ENCODE peak calls at places on chromosomes 11 and 22, in eight cellular contexts. D, J, G, E, F, Q, I and N are unnamed samples.

GRCh38 chr11:44130751-44131150 is 35.3 kb downstream of the EXT2 start:
- DNase-seq in D (no peak), J (no peak), G (no peak), E (no peak), F (peak; percentile 55), Q (no peak), I (no peak), N (no peak)

GRCh38 chr11:5229388-5229787 is 2.5 kb upstream of the HBB start:
- DNase-seq in D (no peak), J (no peak), G (no peak), E (no peak), F (no peak), Q (no peak), I (no peak), N (no peak)

GRCh38 chr22:26718905-26719304 is 61.5 kb downstream of the MIAT start:
- DNase-seq in D (no peak), J (no peak), G (no peak), E (no peak), F (no peak), Q (no peak), I (no peak), N (peak; percentile 73)

GRCh38 chr11:76327223-76327622 is 53.7 kb downstream of the THAP12 start:
- DNase-seq in D (no peak), J (no peak), G (no peak), E (no peak), F (no peak), Q (no peak), I (no peak), N (no peak)

GRCh38 chr11:119207300-119207570 is 1.1 kb downstream of the CBL start:
- DNase-seq in D (no peak), J (no peak), G (no peak), E (no peak), F (no peak), Q (no peak), I (no peak), N (no peak)

GRCh38 chr11:64007629-64008282 is 21.5 kb downstream of the OTUB1 start:
- DNase-seq in D (peak; percentile 87), J (no peak), G (peak; percentile 65), E (peak; percentile 33), F (peak; percentile 91), Q (peak; percentile 92), I (peak; percentile 94), N (peak; percentile 86)

GRCh38 chr11:10900686-10901415 is 43.0 kb upstream of the ZBED5 start:
- DNase-seq in D (no peak), J (no peak), G (no peak), E (no peak), F (no peak), Q (no peak), I (peak; percentile 16), N (no peak)

GRCh38 chr22:17562906-17563870 is at the start of gene SLC25A18:
- DNase-seq in D (peak; percentile 90), J (no peak), G (peak; percentile 21), E (no peak), F (no peak), Q (peak; percentile 56), I (peak; percentile 41), N (no peak)

GRCh38 chr11:130178441-130178971 is 18.9 kb downstream of the ST14 start:
- DNase-seq in D (no peak), J (no peak), G (peak; percentile 56), E (peak; percentile 44), F (no peak), Q (peak; percentile 55), I (no peak), N (no peak)

GRCh38 chr11:91158297-91158696 is 935.4 kb upstream of the CHORDC1 start:
- DNase-seq in D (no peak), J (no peak), G (no peak), E (no peak), F (no peak), Q (no peak), I (no peak), N (no peak)

GRCh38 chr11:125448136-125448535 is 47.9 kb downstream of the FEZ1 start:
- DNase-seq in D (peak; percentile 52), J (no peak), G (no peak), E (no peak), F (no peak), Q (no peak), I (no peak), N (no peak)

GRCh38 chr11:131195801-131196517 is 174.5 kb upstream of the NTM start:
- DNase-seq in D (peak; percentile 87), J (no peak), G (peak; percentile 61), E (no peak), F (peak; percentile 76), Q (peak; percentile 61), I (no peak), N (no peak)

GRCh38 chr11:129637983-129638776 is 177.5 kb upstream of the TMEM45B start:
- DNase-seq in D (no peak), J (no peak), G (no peak), E (no peak), F (no peak), Q (no peak), I (no peak), N (no peak)

GRCh38 chr11:77072851-77073327 is 6.1 kb downstream of the CAPN5 start:
- DNase-seq in D (no peak), J (no peak), G (no peak), E (no peak), F (no peak), Q (peak; percentile 37), I (no peak), N (no peak)

GRCh38 chr22:45192701-45193187 is 29.0 kb downstream of the NUP50 start:
- DNase-seq in D (no peak), J (no peak), G (no peak), E (no peak), F (no peak), Q (peak; percentile 66), I (peak; percentile 42), N (no peak)

DNA sequence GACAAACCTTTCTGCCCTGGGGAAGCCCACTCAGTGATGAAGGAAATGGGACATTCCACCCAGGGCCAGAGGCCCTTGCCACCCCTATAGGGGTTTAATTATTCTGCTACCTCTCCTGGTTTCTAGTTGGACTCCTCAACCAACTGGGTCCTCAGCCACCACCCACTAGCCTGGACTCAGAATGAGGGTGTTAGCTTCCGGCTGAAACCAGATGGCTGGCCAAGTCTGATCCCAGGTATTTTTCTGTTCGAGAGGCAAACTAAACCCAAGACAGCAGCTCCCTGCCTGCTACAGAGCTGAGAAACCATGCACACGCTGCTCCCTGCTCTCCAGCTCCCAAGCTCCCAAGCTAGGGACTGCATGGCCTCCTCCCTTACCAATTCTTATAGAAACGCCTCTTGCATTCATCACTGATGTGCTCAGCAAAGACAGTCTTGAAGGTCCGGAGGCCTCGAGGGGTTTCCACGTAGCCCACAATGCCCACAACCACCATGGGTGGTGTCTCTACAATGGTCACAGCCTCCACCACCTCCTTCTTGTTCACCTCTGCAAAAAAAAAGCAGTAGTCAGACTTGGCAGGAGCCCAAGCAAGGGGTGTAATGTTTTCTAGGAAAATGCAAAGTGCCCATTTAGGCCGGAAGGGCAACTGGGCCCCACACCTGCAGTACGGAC is 2.2 kb downstream of the RPL3 start:
- DNase-seq in D (no peak), J (no peak), G (peak; percentile 60), E (no peak), F (no peak), Q (no peak), I (no peak), N (no peak)
- TF ChIP-seq EP300 in D (no peak), J (no peak), G (no peak), E (no peak), F (no peak), Q (no peak), I (no peak), N (no peak)

DNA sequence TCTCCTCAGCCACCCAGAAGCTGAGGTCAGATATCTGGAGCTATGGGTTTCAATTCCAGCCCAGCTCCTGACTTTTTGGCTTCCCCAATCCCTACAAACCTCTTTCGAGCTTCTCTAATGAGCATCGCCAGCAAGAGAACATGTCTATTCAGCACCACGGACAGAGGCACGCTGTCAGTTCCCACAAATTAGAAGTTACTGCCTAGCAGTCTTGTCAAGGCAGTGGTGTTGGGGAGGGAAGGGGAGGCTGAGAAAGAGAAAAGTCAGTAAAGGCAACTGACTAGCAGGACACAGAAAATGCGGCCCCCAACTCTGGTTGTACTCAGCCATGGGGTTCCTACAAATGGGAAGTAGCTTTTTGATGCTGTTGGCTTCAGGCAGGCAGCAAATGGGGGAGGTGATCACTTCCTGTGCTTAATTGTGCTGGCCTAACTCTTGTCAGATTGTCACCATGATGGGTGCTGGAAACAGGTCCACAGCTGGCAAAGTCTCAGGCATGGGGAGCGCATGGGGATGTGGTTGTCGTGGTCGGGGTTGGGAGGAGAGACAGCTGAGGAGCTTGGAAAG is 205.9 kb downstream of the ST3GAL4 start:
- DNase-seq in D (no peak), J (no peak), G (no peak), E (no peak), F (no peak), Q (peak; percentile 53), I (peak; percentile 47), N (no peak)
- TF ChIP-seq EP300 in D (no peak), J (no peak), G (no peak), E (no peak), F (no peak), Q (no peak), I (no peak), N (no peak)

DNA sequence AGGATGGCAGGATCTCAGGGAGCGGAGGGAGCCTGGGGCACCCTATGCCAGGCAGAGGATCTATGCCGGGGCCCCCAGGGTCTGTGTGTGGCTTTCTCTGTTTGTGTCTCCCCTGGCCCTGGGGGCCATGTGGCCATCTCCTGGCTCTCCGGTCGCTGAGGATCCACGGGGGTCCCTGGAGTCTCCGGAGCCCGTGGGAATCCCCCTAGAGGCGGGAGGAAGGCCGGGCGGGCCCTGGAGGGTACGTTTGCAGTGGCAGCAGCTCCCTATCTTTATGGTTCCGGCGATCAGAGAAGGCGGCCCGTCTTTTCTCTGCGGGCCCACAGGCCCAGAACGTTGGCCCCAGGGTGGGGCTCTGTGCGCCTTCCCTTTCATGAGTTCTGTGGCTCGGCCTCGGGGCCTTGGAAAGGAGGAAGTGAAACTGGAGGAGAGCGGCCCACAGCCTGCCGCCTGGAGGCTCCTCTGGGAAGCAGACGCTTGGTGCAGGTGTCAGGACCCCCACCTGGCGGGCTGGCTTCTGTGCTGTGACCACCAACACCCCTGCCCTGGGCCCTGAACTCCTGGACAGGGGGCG is 82.1 kb downstream of the KCNQ1 start:
- DNase-seq in D (peak; percentile 78), J (no peak), G (peak; percentile 87), E (peak; percentile 37), F (no peak), Q (peak; percentile 38), I (peak; percentile 37), N (no peak)
- TF ChIP-seq EP300 in D (no peak), J (peak; percentile 26), G (no peak), E (no peak), F (no peak), Q (no peak), I (no peak), N (no peak)

GRCh38 chr11:67631427-67631826 is 1.7 kb upstream of the NUDT8 start:
- DNase-seq in D (no peak), J (no peak), G (peak; percentile 51), E (no peak), F (no peak), Q (peak; percentile 62), I (no peak), N (no peak)
- TF ChIP-seq EP300 in D (no peak), J (no peak), G (no peak), E (no peak), F (no peak), Q (no peak), I (no peak), N (no peak)

DNA sequence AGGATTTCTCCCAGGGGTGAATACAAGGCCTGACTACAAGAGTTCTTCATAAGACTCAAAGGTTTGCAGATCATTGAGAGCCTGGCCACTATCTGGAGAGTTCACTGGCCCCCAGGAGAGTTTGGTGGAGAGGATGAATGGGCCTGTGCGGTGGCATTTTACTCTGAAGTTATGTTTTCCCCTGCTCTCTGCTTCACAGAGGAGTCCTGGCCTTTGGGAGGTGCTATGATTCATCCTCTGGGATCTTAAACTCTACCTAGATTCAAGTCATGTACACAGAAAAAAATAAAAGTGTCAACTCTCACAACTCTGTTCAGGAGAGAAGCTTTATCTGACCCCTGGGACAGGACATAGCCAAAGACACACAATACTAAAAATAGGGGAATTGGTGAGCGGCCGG is 159.1 kb upstream of the CARD18 start:
- DNase-seq in D (no peak), J (no peak), G (no peak), E (no peak), F (no peak), Q (no peak), I (no peak), N (no peak)
- TF ChIP-seq EP300 in D (no peak), J (no peak), G (no peak), E (no peak), F (no peak), Q (no peak), I (no peak), N (no peak)